ENCODE peak calls at places on chromosomes 4 and X, in five cellular contexts. L, M, R, Q and A are unnamed samples.

GRCh38 chr4:65367306-65367705 is 303.0 kb downstream of the EPHA5 start:
- DNase-seq in L (peak; percentile 44), M (no peak), R (peak; percentile 4), Q (no peak), A (no peak)

GRCh38 chrX:130654409-130654970 is 248.5 kb downstream of the ENOX2 start:
- DNase-seq in L (no peak), M (no peak), R (peak; percentile 16), Q (no peak), A (no peak)

GRCh38 chr4:56674984-56675383 is 6.1 kb downstream of the HOPX start:
- DNase-seq in L (no peak), M (no peak), R (peak; percentile 84), Q (no peak), A (peak; percentile 33)

GRCh38 chrX:104318330-104319009 is 63.7 kb upstream of the ESX1 start:
- DNase-seq in L (peak; percentile 96), M (peak; percentile 23), R (peak; percentile 70), Q (no peak), A (peak; percentile 31)

GRCh38 chr4:46146993-46147392 is 23.1 kb upstream of the GABRG1 start:
- DNase-seq in L (no peak), M (no peak), R (no peak), Q (no peak), A (no peak)

GRCh38 chr4:119604266-119604665 is 24.3 kb downstream of the PDE5A start:
- DNase-seq in L (no peak), M (no peak), R (no peak), Q (no peak), A (no peak)

GRCh38 chrX:35664838-35665237 is 133.3 kb upstream of the MAGEB16 start:
- DNase-seq in L (no peak), M (no peak), R (no peak), Q (no peak), A (no peak)

GRCh38 chr4:183256756-183257385 is 63.2 kb downstream of the CLDN22 start:
- DNase-seq in L (peak; percentile 48), M (peak; percentile 59), R (peak; percentile 56), Q (peak; percentile 31), A (no peak)

GRCh38 chrX:3548743-3549441 is 164.6 kb downstream of the PRKX start:
- DNase-seq in L (peak; percentile 48), M (peak; percentile 80), R (peak; percentile 87), Q (no peak), A (peak; percentile 44)

GRCh38 chrX:2500091-2500680 is 590 bp downstream of the DHRSX start:
- DNase-seq in L (peak; percentile 52), M (peak; percentile 57), R (peak; percentile 77), Q (peak; percentile 34), A (no peak)

GRCh38 chrX:103531002-103531401 is 11.7 kb upstream of the RAB40A start:
- DNase-seq in L (no peak), M (peak; percentile 84), R (peak; percentile 95), Q (no peak), A (peak; percentile 53)

GRCh38 chr4:8703857-8704495 is 111.4 kb downstream of the CPZ start:
- DNase-seq in L (no peak), M (no peak), R (no peak), Q (no peak), A (no peak)

GRCh38 chr4:72858328-72858727 is 211.2 kb downstream of the COX18 start:
- DNase-seq in L (peak; percentile 79), M (peak; percentile 13), R (peak; percentile 87), Q (no peak), A (peak; percentile 48)

GRCh38 chr4:109209647-109210046 is 92.8 kb downstream of the COL25A1 start:
- DNase-seq in L (no peak), M (no peak), R (no peak), Q (no peak), A (no peak)

GRCh38 chr4:38911257-38911656 is 43.7 kb downstream of the FAM114A1 start:
- DNase-seq in L (no peak), M (no peak), R (no peak), Q (no peak), A (no peak)

GRCh38 chr4:149884046-149884445 is 68.4 kb upstream of the IQCM start:
- DNase-seq in L (no peak), M (peak; percentile 29), R (peak; percentile 33), Q (peak; percentile 36), A (no peak)

GRCh38 chr4:117324851-117325491 is 239.6 kb upstream of the TRAM1L1 start:
- DNase-seq in L (peak; percentile 93), M (peak; percentile 69), R (peak; percentile 25), Q (no peak), A (peak; percentile 88)

GRCh38 chr4:157961591-157961990 is 211.2 kb downstream of the GASK1B start:
- DNase-seq in L (peak; percentile 10), M (no peak), R (no peak), Q (no peak), A (no peak)

GRCh38 chr4:119037709-119038463 is 97.7 kb upstream of the MYOZ2 start:
- DNase-seq in L (no peak), M (no peak), R (peak; percentile 76), Q (no peak), A (no peak)

GRCh38 chr4:2390780-2391490 is 27.5 kb downstream of the ZFYVE28 start:
- DNase-seq in L (no peak), M (no peak), R (no peak), Q (no peak), A (no peak)
- H3K4me3 ChIP-seq in L (no peak overlapping the region), M (no peak overlapping the region), R (no peak overlapping the region), Q (no peak overlapping the region), A (no peak overlapping the region)

GRCh38 chr4:122953924-122954323 is 31.5 kb upstream of the NUDT6 start:
- DNase-seq in L (no peak), M (no peak), R (no peak), Q (no peak), A (no peak)
- TF ChIP-seq CTCF in L (no peak), M (no peak), R (no peak), Q (no peak), A (no peak)

GRCh38 chr4:76704133-76704881 is 193.6 kb downstream of the SOWAHB start:
- DNase-seq in L (peak; percentile 88), M (peak; percentile 86), R (peak; percentile 61), Q (no peak), A (no peak)
- H3K4me3 ChIP-seq in L (peak overlapping the region; percentile 44), M (no peak overlapping the region), R (no peak overlapping the region), Q (no peak overlapping the region), A (no peak overlapping the region)

DNA sequence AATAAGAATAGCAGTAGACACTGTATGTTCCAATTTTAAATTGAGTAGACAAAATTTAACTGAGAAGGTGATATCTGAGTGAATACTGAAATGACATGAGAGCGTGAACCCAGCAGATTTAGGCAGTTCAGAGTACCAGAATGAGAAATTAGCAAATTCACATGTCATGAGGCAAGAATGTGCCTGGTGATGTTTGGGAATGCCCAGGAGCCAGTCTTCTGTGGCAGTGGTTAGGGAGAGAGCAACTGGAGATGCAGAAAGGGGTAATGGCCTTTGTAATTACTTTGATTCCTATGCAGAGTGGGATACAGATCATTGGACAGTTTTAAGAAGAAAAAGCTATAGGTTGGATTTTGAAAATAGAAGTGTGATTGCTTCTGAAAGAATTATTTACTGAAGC is 621.9 kb downstream of the TECRL start:
- DNase-seq in L (no peak), M (no peak), R (no peak), Q (no peak), A (no peak)
- TF ChIP-seq CTCF in L (no peak), M (no peak), R (no peak), Q (no peak), A (no peak)

DNA sequence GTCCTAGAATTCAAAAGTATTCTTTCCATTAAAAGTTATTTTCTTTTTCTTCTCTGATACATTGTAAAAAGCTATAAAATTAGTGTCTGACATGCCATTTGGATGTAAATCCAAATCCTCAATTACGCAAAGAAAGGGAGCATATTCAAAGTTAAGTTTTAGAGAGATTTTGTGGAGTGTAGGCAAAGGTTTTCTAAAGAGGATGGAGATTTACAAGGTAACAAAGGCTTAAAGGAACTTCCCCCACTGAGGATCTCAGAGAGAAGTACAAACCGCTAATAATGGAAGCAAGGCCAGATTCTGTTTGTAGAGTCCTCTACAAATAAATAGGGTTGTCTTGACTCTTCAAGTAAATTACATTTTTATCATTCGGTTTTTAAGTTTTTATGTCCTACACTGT is 91.0 kb upstream of the MAPK10 start:
- DNase-seq in L (no peak), M (no peak), R (no peak), Q (no peak), A (no peak)
- H3K4me3 ChIP-seq in L (no peak overlapping the region), M (peak overlapping the region; percentile 71), R (no peak overlapping the region), Q (no peak overlapping the region), A (no peak overlapping the region)